ENCODE peak calls at places on chromosomes 6 and 20, in four cellular contexts. One of them, this sample, is unnamed.

GRCh38 chr6:90222724-90223198 is 73.9 kb downstream of the BACH2 start:
- DNase-seq in ovary: no peak
- DNase-seq in stomach: no peak
- DNase-seq in GM23338: no peak
- DNase-seq in this sample: no peak

GRCh38 chr6:20178327-20178726 is 33.9 kb downstream of the MBOAT1 start:
- DNase-seq in ovary: no peak
- DNase-seq in stomach: no peak
- DNase-seq in GM23338: no peak
- DNase-seq in this sample: no peak

GRCh38 chr6:122788663-122789062 is 395 bp upstream of the SMPDL3A start:
- DNase-seq in GM23338: peak; percentile 13
- DNase-seq in ovary: no peak
- DNase-seq in stomach: no peak
- DNase-seq in this sample: no peak

GRCh38 chr6:111771084-111771411 is 102.2 kb downstream of the FYN start:
- DNase-seq in GM23338: no peak
- DNase-seq in ovary: no peak
- DNase-seq in stomach: no peak
- DNase-seq in this sample: no peak

GRCh38 chr6:46655803-46656202 is 3.0 kb downstream of the SLC25A27 start:
- DNase-seq in stomach: no peak
- DNase-seq in GM23338: peak; percentile 87
- DNase-seq in ovary: no peak
- DNase-seq in this sample: no peak

GRCh38 chr20:56974499-56975250 is 291.8 kb downstream of the BMP7 start:
- DNase-seq in stomach: peak; percentile 31
- DNase-seq in ovary: no peak
- DNase-seq in GM23338: peak; percentile 90
- DNase-seq in this sample: no peak

GRCh38 chr6:53811082-53811481 is 16.3 kb downstream of the LRRC1 start:
- DNase-seq in stomach: peak; percentile 84
- DNase-seq in ovary: no peak
- DNase-seq in GM23338: no peak
- DNase-seq in this sample: no peak

GRCh38 chr20:64112691-64113443 is 5.5 kb upstream of the NPBWR2 start:
- DNase-seq in GM23338: peak; percentile 1
- DNase-seq in ovary: peak; percentile 28
- DNase-seq in stomach: peak; percentile 21
- DNase-seq in this sample: peak; percentile 81

GRCh38 chr6:24951831-24952299 is 16.1 kb upstream of the RIPOR2 start:
- DNase-seq in ovary: no peak
- DNase-seq in GM23338: no peak
- DNase-seq in stomach: no peak
- DNase-seq in this sample: no peak

GRCh38 chr6:24545691-24546090 is 50.9 kb downstream of the ALDH5A1 start:
- DNase-seq in GM23338: no peak
- DNase-seq in stomach: no peak
- DNase-seq in ovary: no peak
- DNase-seq in this sample: no peak

GRCh38 chr6:49909508-49910047 is 43.2 kb upstream of the CRISP1 start:
- DNase-seq in GM23338: no peak
- DNase-seq in ovary: no peak
- DNase-seq in stomach: no peak
- DNase-seq in this sample: no peak

GRCh38 chr20:46631874-46632446 is 19.3 kb downstream of the SLC13A3 start:
- DNase-seq in ovary: no peak
- DNase-seq in GM23338: no peak
- DNase-seq in stomach: no peak
- DNase-seq in this sample: peak; percentile 75

GRCh38 chr20:32609993-32610896 is 25.1 kb upstream of the NOL4L start:
- DNase-seq in GM23338: no peak
- DNase-seq in ovary: no peak
- DNase-seq in stomach: no peak
- DNase-seq in this sample: no peak

GRCh38 chr6:89035252-89036106 is 45.1 kb upstream of the PNRC1 start:
- DNase-seq in stomach: peak; percentile 72
- DNase-seq in ovary: peak; percentile 91
- DNase-seq in GM23338: no peak
- DNase-seq in this sample: no peak

GRCh38 chr6:38909020-38909730 is 139.4 kb upstream of the GLP1R start:
- DNase-seq in ovary: no peak
- DNase-seq in GM23338: no peak
- DNase-seq in stomach: peak; percentile 73
- DNase-seq in this sample: no peak

GRCh38 chr20:9532069-9532809 is 17.8 kb downstream of the LAMP5 start:
- DNase-seq in ovary: no peak
- DNase-seq in stomach: no peak
- DNase-seq in GM23338: no peak
- DNase-seq in this sample: no peak

GRCh38 chr6:125940691-125941090 is 15.9 kb upstream of the HINT3 start:
- DNase-seq in GM23338: no peak
- DNase-seq in stomach: no peak
- DNase-seq in ovary: no peak
- DNase-seq in this sample: no peak

GRCh38 chr6:128358111-128358780 is 162.2 kb downstream of the PTPRK start:
- DNase-seq in ovary: no peak
- DNase-seq in GM23338: no peak
- DNase-seq in stomach: no peak
- DNase-seq in this sample: no peak

GRCh38 chr6:142568857-142569597 is 267.2 kb downstream of the ADGRG6 start:
- DNase-seq in ovary: no peak
- DNase-seq in GM23338: no peak
- DNase-seq in stomach: no peak
- DNase-seq in this sample: no peak

GRCh38 chr20:43787937-43788336 is 61.1 kb upstream of the GTSF1L start:
- DNase-seq in GM23338: no peak
- DNase-seq in ovary: no peak
- DNase-seq in stomach: no peak
- DNase-seq in this sample: no peak

GRCh38 chr20:33165416-33166055 is 2.4 kb upstream of the BPIFA2 start:
- DNase-seq in GM23338: no peak
- DNase-seq in stomach: no peak
- DNase-seq in ovary: no peak
- DNase-seq in this sample: peak; percentile 56

GRCh38 chr20:57408131-57408530 is 16.9 kb downstream of the RBM38 start:
- DNase-seq in stomach: no peak
- DNase-seq in ovary: no peak
- DNase-seq in GM23338: no peak
- DNase-seq in this sample: no peak

GRCh38 chr6:87848616-87849015 is 146.6 kb upstream of the AKIRIN2 start:
- DNase-seq in stomach: peak; percentile 36
- DNase-seq in GM23338: no peak
- DNase-seq in ovary: no peak
- DNase-seq in this sample: no peak

GRCh38 chr6:111722220-111722731 is 116.6 kb upstream of the TRAF3IP2 start:
- DNase-seq in ovary: no peak
- DNase-seq in GM23338: no peak
- DNase-seq in stomach: no peak
- DNase-seq in this sample: no peak

GRCh38 chr20:38889050-38889449 is 37.2 kb upstream of the FAM83D start:
- DNase-seq in ovary: no peak
- DNase-seq in stomach: no peak
- DNase-seq in GM23338: no peak
- DNase-seq in this sample: no peak

GRCh38 chr20:872855-873520 is 39.5 kb downstream of the FAM110A start:
- DNase-seq in ovary: no peak
- DNase-seq in GM23338: peak; percentile 84
- DNase-seq in stomach: no peak
- DNase-seq in this sample: no peak

GRCh38 chr6:30915591-30915946 is 1.5 kb downstream of the VARS2 start:
- DNase-seq in stomach: no peak
- DNase-seq in GM23338: peak; percentile 87
- DNase-seq in ovary: peak; percentile 51
- DNase-seq in this sample: no peak

GRCh38 chr6:108167449-108167903 is 1.7 kb downstream of the NR2E1 start:
- DNase-seq in ovary: no peak
- DNase-seq in stomach: no peak
- DNase-seq in GM23338: peak; percentile 86
- DNase-seq in this sample: no peak

GRCh38 chr20:31708839-31709534 is 13.7 kb downstream of the BCL2L1 start:
- DNase-seq in ovary: no peak
- DNase-seq in GM23338: peak; percentile 53
- DNase-seq in stomach: peak; percentile 57
- DNase-seq in this sample: no peak

GRCh38 chr6:107493158-107494057 is 3.5 kb downstream of the SOBP start:
- DNase-seq in GM23338: peak; percentile 59
- DNase-seq in stomach: peak; percentile 57
- DNase-seq in ovary: no peak
- DNase-seq in this sample: no peak

GRCh38 chr20:48286571-48287551 is 501.6 kb upstream of the SULF2 start:
- DNase-seq in ovary: peak; percentile 83
- DNase-seq in stomach: no peak
- DNase-seq in GM23338: no peak
- DNase-seq in this sample: no peak

GRCh38 chr6:155093430-155093829 is 98.3 kb downstream of the TIAM2 start:
- DNase-seq in ovary: no peak
- DNase-seq in GM23338: peak; percentile 37
- DNase-seq in stomach: no peak
- DNase-seq in this sample: no peak

GRCh38 chr6:157323114-157323923 is at the start of gene TMEM242:
- DNase-seq in ovary: peak; percentile 94
- DNase-seq in stomach: peak; percentile 93
- DNase-seq in GM23338: peak; percentile 96
- DNase-seq in this sample: peak; percentile 97

GRCh38 chr20:62193079-62194025 is 10.5 kb downstream of the MTG2 start:
- DNase-seq in GM23338: no peak
- DNase-seq in stomach: no peak
- DNase-seq in ovary: peak; percentile 27
- DNase-seq in this sample: no peak

GRCh38 chr6:78578430-78578829 is 288.9 kb upstream of the IRAK1BP1 start:
- DNase-seq in stomach: no peak
- DNase-seq in ovary: no peak
- DNase-seq in GM23338: no peak
- DNase-seq in this sample: no peak

GRCh38 chr6:135657207-135657606 is 159.7 kb upstream of the AHI1 start:
- DNase-seq in stomach: no peak
- DNase-seq in ovary: no peak
- DNase-seq in GM23338: no peak
- DNase-seq in this sample: no peak

GRCh38 chr6:392441-393390 is 1.2 kb downstream of the IRF4 start:
- DNase-seq in stomach: no peak
- DNase-seq in GM23338: peak; percentile 48
- DNase-seq in ovary: no peak
- DNase-seq in this sample: no peak

GRCh38 chr6:157269261-157269794 is 54.0 kb downstream of the TMEM242 start:
- DNase-seq in ovary: peak; percentile 86
- DNase-seq in GM23338: no peak
- DNase-seq in stomach: peak; percentile 55
- DNase-seq in this sample: no peak

GRCh38 chr6:81759782-81760181 is 7.3 kb upstream of the TENT5A start:
- DNase-seq in GM23338: no peak
- DNase-seq in ovary: no peak
- DNase-seq in stomach: no peak
- DNase-seq in this sample: no peak

GRCh38 chr20:48157970-48158369 is 372.7 kb upstream of the SULF2 start:
- DNase-seq in stomach: no peak
- DNase-seq in GM23338: no peak
- DNase-seq in ovary: peak; percentile 73
- DNase-seq in this sample: no peak

DNA sequence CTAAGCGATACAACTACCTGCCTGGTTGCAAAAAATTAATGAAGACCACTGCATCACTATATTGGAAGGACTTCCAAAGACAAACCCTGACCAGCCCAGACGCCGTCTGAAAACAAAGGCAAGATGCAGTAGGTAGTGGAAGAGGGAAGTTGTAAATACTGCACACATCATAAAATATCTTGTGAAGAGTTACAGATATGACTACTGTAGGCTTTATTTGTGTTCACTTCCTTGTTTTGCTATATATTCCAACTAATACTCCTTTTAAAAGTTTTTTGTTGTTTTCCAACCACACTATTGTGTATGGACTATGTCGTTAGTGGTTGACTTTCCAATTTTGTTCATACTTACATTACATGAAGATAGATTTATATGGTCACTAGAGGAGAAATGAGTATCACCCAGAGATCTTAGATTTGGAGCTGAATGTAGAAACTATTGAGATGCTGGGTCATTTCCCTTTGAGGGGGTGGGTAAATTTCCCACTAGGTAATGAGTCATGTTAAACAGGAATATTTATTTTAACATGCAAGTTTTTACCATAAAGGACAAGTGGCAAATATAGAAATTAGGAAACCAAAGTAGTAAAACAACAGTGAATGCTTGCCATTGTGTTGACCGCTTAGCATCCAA is 16.6 kb upstream of the TXLNB start:
- DNase-seq in ovary: no peak
- DNase-seq in stomach: no peak
- DNase-seq in GM23338: no peak
- DNase-seq in this sample: no peak
- TF ChIP-seq CTCF in ovary: no peak
- TF ChIP-seq CTCF in stomach: no peak
- TF ChIP-seq CTCF in GM23338: no peak
- TF ChIP-seq CTCF in this sample: no peak

GRCh38 chr20:41063442-41063841 is 34.8 kb downstream of the TOP1 start:
- DNase-seq in ovary: no peak
- DNase-seq in stomach: no peak
- DNase-seq in GM23338: no peak
- DNase-seq in this sample: no peak
- TF ChIP-seq CTCF in ovary: no peak
- TF ChIP-seq CTCF in stomach: no peak
- TF ChIP-seq CTCF in GM23338: no peak
- TF ChIP-seq CTCF in this sample: no peak

DNA sequence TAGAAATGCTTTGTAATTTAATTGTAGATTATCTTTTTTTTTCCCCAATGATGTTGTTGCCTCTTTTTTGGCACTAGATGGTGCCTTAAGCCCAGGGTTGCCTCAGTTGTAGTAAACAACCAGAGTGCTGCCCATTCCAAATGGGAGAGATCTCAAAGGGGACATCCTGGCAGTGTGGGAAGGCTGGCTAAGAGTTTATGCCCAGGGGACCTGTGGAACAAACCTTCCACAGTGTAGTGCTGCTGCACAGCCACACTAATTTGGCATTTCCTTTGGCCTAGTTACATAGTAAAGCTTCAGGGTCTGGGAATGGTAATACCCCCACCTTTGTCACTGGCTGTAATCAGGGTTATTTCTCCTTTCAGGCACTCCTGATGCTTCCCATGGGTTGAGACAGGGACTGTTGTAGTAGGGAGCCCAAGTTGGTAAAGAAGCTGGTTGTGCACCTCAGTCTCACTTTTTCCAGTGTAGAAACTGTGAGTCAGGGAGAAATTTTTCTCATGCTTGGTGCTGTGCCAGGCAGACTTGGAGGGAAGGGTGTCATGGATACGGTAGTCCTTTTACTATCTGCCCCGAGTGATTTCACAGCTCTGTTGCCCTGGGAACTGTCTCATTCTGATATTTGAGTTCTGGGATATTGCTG is 177.8 kb upstream of the ECI2 start:
- DNase-seq in GM23338: peak; percentile 71
- DNase-seq in ovary: no peak
- DNase-seq in stomach: no peak
- DNase-seq in this sample: peak; percentile 89
- TF ChIP-seq CTCF in GM23338: peak; percentile 80
- TF ChIP-seq CTCF in ovary: no peak
- TF ChIP-seq CTCF in stomach: no peak
- TF ChIP-seq CTCF in this sample: peak; percentile 79

GRCh38 chr6:76351275-76351674 is 278.8 kb upstream of the IMPG1 start:
- DNase-seq in ovary: no peak
- DNase-seq in stomach: no peak
- DNase-seq in GM23338: peak; percentile 70
- DNase-seq in this sample: no peak
- TF ChIP-seq CTCF in ovary: no peak
- TF ChIP-seq CTCF in stomach: no peak
- TF ChIP-seq CTCF in GM23338: peak; percentile 76
- TF ChIP-seq CTCF in this sample: peak; percentile 32

This sample was measured in osteocyte.